ENCODE peak calls at places on chromosomes 4 and X, in seven cellular contexts. One of them, this sample, is unnamed.

GRCh38 chrX:56978172-56978571 is 17.2 kb downstream of the SPIN3 start:
- DNase-seq in activated naive CD8-positive, alpha-beta T cell treated with anti-CD3 and anti-CD28 coated beads for 36 hours: peak
- DNase-seq in posterior cingulate gyrus: no peak
- DNase-seq in SK-MEL-5: peak
- DNase-seq in Ammon's horn: peak
- DNase-seq in Caki2: peak
- DNase-seq in NCI-H2081: peak
- DNase-seq in this sample: no peak

GRCh38 chrX:50067435-50068292 is 133.1 kb downstream of the AKAP4 start:
- DNase-seq in activated naive CD8-positive, alpha-beta T cell treated with anti-CD3 and anti-CD28 coated beads for 36 hours: no peak
- DNase-seq in NCI-H2081: no peak
- DNase-seq in Caki2: no peak
- DNase-seq in posterior cingulate gyrus: peak
- DNase-seq in SK-MEL-5: peak
- DNase-seq in Ammon's horn: peak
- DNase-seq in this sample: peak

GRCh38 chrX:97672138-97672537 is 788.4 kb downstream of the RPA4 start:
- DNase-seq in SK-MEL-5: no peak
- DNase-seq in activated naive CD8-positive, alpha-beta T cell treated with anti-CD3 and anti-CD28 coated beads for 36 hours: no peak
- DNase-seq in Ammon's horn: no peak
- DNase-seq in posterior cingulate gyrus: no peak
- DNase-seq in Caki2: no peak
- DNase-seq in NCI-H2081: peak
- DNase-seq in this sample: no peak

GRCh38 chr4:182847956-182848450 is 69.2 kb downstream of the DCTD start:
- DNase-seq in SK-MEL-5: no peak
- DNase-seq in Caki2: no peak
- DNase-seq in posterior cingulate gyrus: no peak
- DNase-seq in activated naive CD8-positive, alpha-beta T cell treated with anti-CD3 and anti-CD28 coated beads for 36 hours: no peak
- DNase-seq in NCI-H2081: no peak
- DNase-seq in Ammon's horn: no peak
- DNase-seq in this sample: no peak

GRCh38 chr4:7647932-7648812 is 213.4 kb upstream of the PSAPL1 start:
- DNase-seq in Caki2: no peak
- DNase-seq in SK-MEL-5: no peak
- DNase-seq in Ammon's horn: no peak
- DNase-seq in activated naive CD8-positive, alpha-beta T cell treated with anti-CD3 and anti-CD28 coated beads for 36 hours: no peak
- DNase-seq in posterior cingulate gyrus: no peak
- DNase-seq in NCI-H2081: no peak
- DNase-seq in this sample: no peak

GRCh38 chr4:3767569-3768288 is 1.5 kb downstream of the ADRA2C start:
- DNase-seq in Caki2: no peak
- DNase-seq in posterior cingulate gyrus: no peak
- DNase-seq in NCI-H2081: no peak
- DNase-seq in Ammon's horn: no peak
- DNase-seq in SK-MEL-5: no peak
- DNase-seq in activated naive CD8-positive, alpha-beta T cell treated with anti-CD3 and anti-CD28 coated beads for 36 hours: peak
- DNase-seq in this sample: no peak

GRCh38 chrX:102658551-102658950 is 7.3 kb downstream of the GPRASP1 start:
- DNase-seq in Ammon's horn: no peak
- DNase-seq in NCI-H2081: no peak
- DNase-seq in activated naive CD8-positive, alpha-beta T cell treated with anti-CD3 and anti-CD28 coated beads for 36 hours: no peak
- DNase-seq in SK-MEL-5: no peak
- DNase-seq in Caki2: no peak
- DNase-seq in posterior cingulate gyrus: no peak
- DNase-seq in this sample: no peak

GRCh38 chr4:128583753-128584712 is 225.5 kb upstream of the JADE1 start:
- DNase-seq in activated naive CD8-positive, alpha-beta T cell treated with anti-CD3 and anti-CD28 coated beads for 36 hours: no peak
- DNase-seq in Ammon's horn: no peak
- DNase-seq in SK-MEL-5: no peak
- DNase-seq in Caki2: no peak
- DNase-seq in NCI-H2081: no peak
- DNase-seq in posterior cingulate gyrus: no peak
- DNase-seq in this sample: no peak

GRCh38 chrX:40170830-40171512 is 73.2 kb upstream of the BCOR start:
- DNase-seq in Ammon's horn: no peak
- DNase-seq in SK-MEL-5: no peak
- DNase-seq in activated naive CD8-positive, alpha-beta T cell treated with anti-CD3 and anti-CD28 coated beads for 36 hours: no peak
- DNase-seq in Caki2: no peak
- DNase-seq in NCI-H2081: no peak
- DNase-seq in posterior cingulate gyrus: no peak
- DNase-seq in this sample: no peak

GRCh38 chrX:151754641-151755215 is 20.2 kb downstream of the CNGA2 start:
- DNase-seq in NCI-H2081: no peak
- DNase-seq in posterior cingulate gyrus: no peak
- DNase-seq in activated naive CD8-positive, alpha-beta T cell treated with anti-CD3 and anti-CD28 coated beads for 36 hours: no peak
- DNase-seq in Ammon's horn: no peak
- DNase-seq in Caki2: peak
- DNase-seq in SK-MEL-5: no peak
- DNase-seq in this sample: no peak

GRCh38 chr4:41028392-41029076 is 185.8 kb downstream of the APBB2 start:
- DNase-seq in Ammon's horn: no peak
- DNase-seq in SK-MEL-5: no peak
- DNase-seq in posterior cingulate gyrus: no peak
- DNase-seq in Caki2: no peak
- DNase-seq in activated naive CD8-positive, alpha-beta T cell treated with anti-CD3 and anti-CD28 coated beads for 36 hours: no peak
- DNase-seq in NCI-H2081: no peak
- DNase-seq in this sample: no peak

GRCh38 chr4:152684007-152684406 is 4.2 kb upstream of the TMEM154 start:
- DNase-seq in Caki2: no peak
- DNase-seq in posterior cingulate gyrus: no peak
- DNase-seq in activated naive CD8-positive, alpha-beta T cell treated with anti-CD3 and anti-CD28 coated beads for 36 hours: no peak
- DNase-seq in Ammon's horn: no peak
- DNase-seq in NCI-H2081: no peak
- DNase-seq in SK-MEL-5: no peak
- DNase-seq in this sample: no peak

GRCh38 chrX:51336584-51336983 is 4.0 kb downstream of the NUDT10 start:
- DNase-seq in SK-MEL-5: peak
- DNase-seq in NCI-H2081: no peak
- DNase-seq in posterior cingulate gyrus: no peak
- DNase-seq in Caki2: peak
- DNase-seq in Ammon's horn: peak
- DNase-seq in activated naive CD8-positive, alpha-beta T cell treated with anti-CD3 and anti-CD28 coated beads for 36 hours: peak
- DNase-seq in this sample: no peak

GRCh38 chrX:71177327-71177726 is 32.7 kb downstream of the NLGN3 start:
- DNase-seq in activated naive CD8-positive, alpha-beta T cell treated with anti-CD3 and anti-CD28 coated beads for 36 hours: no peak
- DNase-seq in Caki2: no peak
- DNase-seq in Ammon's horn: no peak
- DNase-seq in posterior cingulate gyrus: no peak
- DNase-seq in SK-MEL-5: no peak
- DNase-seq in NCI-H2081: no peak
- DNase-seq in this sample: no peak

GRCh38 chr4:185265942-185266341 is 56.5 kb downstream of the SNX25 start:
- DNase-seq in activated naive CD8-positive, alpha-beta T cell treated with anti-CD3 and anti-CD28 coated beads for 36 hours: no peak
- DNase-seq in posterior cingulate gyrus: no peak
- DNase-seq in NCI-H2081: no peak
- DNase-seq in Ammon's horn: no peak
- DNase-seq in SK-MEL-5: peak
- DNase-seq in Caki2: peak
- DNase-seq in this sample: no peak

GRCh38 chrX:2608638-2609430 is 82.3 kb upstream of the CD99 start:
- DNase-seq in Ammon's horn: peak
- DNase-seq in SK-MEL-5: peak
- DNase-seq in posterior cingulate gyrus: peak
- DNase-seq in Caki2: peak
- DNase-seq in NCI-H2081: no peak
- DNase-seq in activated naive CD8-positive, alpha-beta T cell treated with anti-CD3 and anti-CD28 coated beads for 36 hours: peak
- DNase-seq in this sample: no peak

GRCh38 chr4:123352240-123352945 is 44.2 kb upstream of the SPRY1 start:
- DNase-seq in Caki2: no peak
- DNase-seq in activated naive CD8-positive, alpha-beta T cell treated with anti-CD3 and anti-CD28 coated beads for 36 hours: no peak
- DNase-seq in SK-MEL-5: no peak
- DNase-seq in NCI-H2081: no peak
- DNase-seq in posterior cingulate gyrus: no peak
- DNase-seq in Ammon's horn: peak
- DNase-seq in this sample: no peak

GRCh38 chr4:80308466-80308822 is 27.1 kb upstream of the CFAP299 start:
- DNase-seq in posterior cingulate gyrus: no peak
- DNase-seq in Ammon's horn: no peak
- DNase-seq in NCI-H2081: no peak
- DNase-seq in Caki2: no peak
- DNase-seq in SK-MEL-5: no peak
- DNase-seq in activated naive CD8-positive, alpha-beta T cell treated with anti-CD3 and anti-CD28 coated beads for 36 hours: no peak
- DNase-seq in this sample: no peak

GRCh38 chr4:172858731-172859230 is 309.8 kb upstream of the GALNT7 start:
- DNase-seq in posterior cingulate gyrus: no peak
- DNase-seq in Caki2: no peak
- DNase-seq in activated naive CD8-positive, alpha-beta T cell treated with anti-CD3 and anti-CD28 coated beads for 36 hours: no peak
- DNase-seq in NCI-H2081: no peak
- DNase-seq in Ammon's horn: no peak
- DNase-seq in SK-MEL-5: no peak
- DNase-seq in this sample: no peak

GRCh38 chrX:103531002-103531401 is 11.7 kb upstream of the RAB40A start:
- DNase-seq in Caki2: no peak
- DNase-seq in activated naive CD8-positive, alpha-beta T cell treated with anti-CD3 and anti-CD28 coated beads for 36 hours: no peak
- DNase-seq in NCI-H2081: no peak
- DNase-seq in Ammon's horn: peak
- DNase-seq in SK-MEL-5: peak
- DNase-seq in posterior cingulate gyrus: no peak
- DNase-seq in this sample: no peak

GRCh38 chr4:185137233-185137925 is 5.7 kb upstream of the SLC25A4 start:
- DNase-seq in activated naive CD8-positive, alpha-beta T cell treated with anti-CD3 and anti-CD28 coated beads for 36 hours: no peak
- DNase-seq in NCI-H2081: no peak
- DNase-seq in posterior cingulate gyrus: no peak
- DNase-seq in SK-MEL-5: no peak
- DNase-seq in Caki2: no peak
- DNase-seq in Ammon's horn: no peak
- DNase-seq in this sample: no peak

GRCh38 chrX:100880368-100880767 is 6.2 kb upstream of the NOX1 start:
- DNase-seq in SK-MEL-5: no peak
- DNase-seq in Caki2: no peak
- DNase-seq in activated naive CD8-positive, alpha-beta T cell treated with anti-CD3 and anti-CD28 coated beads for 36 hours: no peak
- DNase-seq in Ammon's horn: no peak
- DNase-seq in NCI-H2081: no peak
- DNase-seq in posterior cingulate gyrus: no peak
- DNase-seq in this sample: no peak

GRCh38 chr4:185589067-185589844 is 53.9 kb upstream of the PDLIM3 start:
- DNase-seq in activated naive CD8-positive, alpha-beta T cell treated with anti-CD3 and anti-CD28 coated beads for 36 hours: no peak
- DNase-seq in Ammon's horn: no peak
- DNase-seq in Caki2: no peak
- DNase-seq in NCI-H2081: no peak
- DNase-seq in SK-MEL-5: no peak
- DNase-seq in posterior cingulate gyrus: no peak
- DNase-seq in this sample: no peak

This sample was measured in dorsolateral prefrontal cortex.